ENCODE peak calls at places on chromosome 11, in nine cellular contexts. One of them, this sample, is unnamed.

GRCh38 chr11:78370406-78371172 is 47.0 kb downstream of the GAB2 start:
- DNase-seq in H7: no peak
- DNase-seq in stimulated activated CD4-positive, alpha-beta T cell treated with anti-CD3 and anti-CD28 coated beads, TNF-alpha, amount 100 ng/mL, for 1 hour: no peak
- DNase-seq in neuronal stem cell: no peak
- DNase-seq in activated naive CD4-positive, alpha-beta T cell: no peak
- DNase-seq in stimulated activated CD8-positive, alpha-beta memory T cell treated with anti-CD3 and anti-CD28 coated beads, Interleukin-7, amount 100 ng/mL, for 24 hours: no peak
- DNase-seq in EH: peak
- DNase-seq in cardiac septum: no peak
- DNase-seq in NCI-H2081: no peak
- DNase-seq in this sample: no peak

GRCh38 chr11:66109294-66109693 is 39.2 kb downstream of the PACS1 start:
- DNase-seq in NCI-H2081: no peak
- DNase-seq in H7: no peak
- DNase-seq in stimulated activated CD4-positive, alpha-beta T cell treated with anti-CD3 and anti-CD28 coated beads, TNF-alpha, amount 100 ng/mL, for 1 hour: no peak
- DNase-seq in cardiac septum: no peak
- DNase-seq in neuronal stem cell: no peak
- DNase-seq in stimulated activated CD8-positive, alpha-beta memory T cell treated with anti-CD3 and anti-CD28 coated beads, Interleukin-7, amount 100 ng/mL, for 24 hours: no peak
- DNase-seq in EH: no peak
- DNase-seq in activated naive CD4-positive, alpha-beta T cell: no peak
- DNase-seq in this sample: no peak

GRCh38 chr11:64564419-64564818 is 26.6 kb upstream of the SLC22A12 start:
- DNase-seq in stimulated activated CD4-positive, alpha-beta T cell treated with anti-CD3 and anti-CD28 coated beads, TNF-alpha, amount 100 ng/mL, for 1 hour: no peak
- DNase-seq in EH: no peak
- DNase-seq in cardiac septum: no peak
- DNase-seq in activated naive CD4-positive, alpha-beta T cell: no peak
- DNase-seq in NCI-H2081: no peak
- DNase-seq in H7: no peak
- DNase-seq in neuronal stem cell: no peak
- DNase-seq in stimulated activated CD8-positive, alpha-beta memory T cell treated with anti-CD3 and anti-CD28 coated beads, Interleukin-7, amount 100 ng/mL, for 24 hours: no peak
- DNase-seq in this sample: no peak

GRCh38 chr11:45328726-45329125 is 42.6 kb upstream of the SYT13 start:
- DNase-seq in neuronal stem cell: no peak
- DNase-seq in NCI-H2081: no peak
- DNase-seq in stimulated activated CD4-positive, alpha-beta T cell treated with anti-CD3 and anti-CD28 coated beads, TNF-alpha, amount 100 ng/mL, for 1 hour: no peak
- DNase-seq in stimulated activated CD8-positive, alpha-beta memory T cell treated with anti-CD3 and anti-CD28 coated beads, Interleukin-7, amount 100 ng/mL, for 24 hours: no peak
- DNase-seq in activated naive CD4-positive, alpha-beta T cell: no peak
- DNase-seq in EH: no peak
- DNase-seq in H7: no peak
- DNase-seq in cardiac septum: no peak
- DNase-seq in this sample: no peak

GRCh38 chr11:64916040-64916847 is 765 bp downstream of the ATG2A start:
- DNase-seq in neuronal stem cell: no peak
- DNase-seq in cardiac septum: peak
- DNase-seq in stimulated activated CD8-positive, alpha-beta memory T cell treated with anti-CD3 and anti-CD28 coated beads, Interleukin-7, amount 100 ng/mL, for 24 hours: no peak
- DNase-seq in EH: peak
- DNase-seq in H7: peak
- DNase-seq in NCI-H2081: peak
- DNase-seq in activated naive CD4-positive, alpha-beta T cell: no peak
- DNase-seq in stimulated activated CD4-positive, alpha-beta T cell treated with anti-CD3 and anti-CD28 coated beads, TNF-alpha, amount 100 ng/mL, for 1 hour: no peak
- DNase-seq in this sample: peak

GRCh38 chr11:92340839-92341238 is 116.2 kb downstream of the FAT3 start:
- DNase-seq in stimulated activated CD8-positive, alpha-beta memory T cell treated with anti-CD3 and anti-CD28 coated beads, Interleukin-7, amount 100 ng/mL, for 24 hours: no peak
- DNase-seq in activated naive CD4-positive, alpha-beta T cell: no peak
- DNase-seq in neuronal stem cell: no peak
- DNase-seq in cardiac septum: no peak
- DNase-seq in stimulated activated CD4-positive, alpha-beta T cell treated with anti-CD3 and anti-CD28 coated beads, TNF-alpha, amount 100 ng/mL, for 1 hour: no peak
- DNase-seq in EH: peak
- DNase-seq in NCI-H2081: no peak
- DNase-seq in H7: no peak
- DNase-seq in this sample: no peak

GRCh38 chr11:75035911-75036536 is 47.3 kb downstream of the NEU3 start:
- DNase-seq in EH: peak
- DNase-seq in cardiac septum: no peak
- DNase-seq in H7: no peak
- DNase-seq in stimulated activated CD8-positive, alpha-beta memory T cell treated with anti-CD3 and anti-CD28 coated beads, Interleukin-7, amount 100 ng/mL, for 24 hours: no peak
- DNase-seq in neuronal stem cell: no peak
- DNase-seq in NCI-H2081: no peak
- DNase-seq in stimulated activated CD4-positive, alpha-beta T cell treated with anti-CD3 and anti-CD28 coated beads, TNF-alpha, amount 100 ng/mL, for 1 hour: no peak
- DNase-seq in activated naive CD4-positive, alpha-beta T cell: no peak
- DNase-seq in this sample: no peak

GRCh38 chr11:100984668-100985067 is 144.9 kb downstream of the PGR start:
- DNase-seq in stimulated activated CD4-positive, alpha-beta T cell treated with anti-CD3 and anti-CD28 coated beads, TNF-alpha, amount 100 ng/mL, for 1 hour: no peak
- DNase-seq in cardiac septum: no peak
- DNase-seq in NCI-H2081: no peak
- DNase-seq in H7: no peak
- DNase-seq in stimulated activated CD8-positive, alpha-beta memory T cell treated with anti-CD3 and anti-CD28 coated beads, Interleukin-7, amount 100 ng/mL, for 24 hours: no peak
- DNase-seq in EH: no peak
- DNase-seq in neuronal stem cell: no peak
- DNase-seq in activated naive CD4-positive, alpha-beta T cell: no peak
- DNase-seq in this sample: no peak

GRCh38 chr11:2662430-2663299 is 37.1 kb downstream of the KCNQ1OT1 start:
- DNase-seq in NCI-H2081: no peak
- DNase-seq in H7: peak
- DNase-seq in EH: no peak
- DNase-seq in neuronal stem cell: no peak
- DNase-seq in cardiac septum: no peak
- DNase-seq in stimulated activated CD8-positive, alpha-beta memory T cell treated with anti-CD3 and anti-CD28 coated beads, Interleukin-7, amount 100 ng/mL, for 24 hours: no peak
- DNase-seq in stimulated activated CD4-positive, alpha-beta T cell treated with anti-CD3 and anti-CD28 coated beads, TNF-alpha, amount 100 ng/mL, for 1 hour: no peak
- DNase-seq in activated naive CD4-positive, alpha-beta T cell: no peak
- DNase-seq in this sample: no peak

GRCh38 chr11:106706355-106706754 is 311.9 kb downstream of the GUCY1A2 start:
- DNase-seq in neuronal stem cell: no peak
- DNase-seq in activated naive CD4-positive, alpha-beta T cell: no peak
- DNase-seq in stimulated activated CD8-positive, alpha-beta memory T cell treated with anti-CD3 and anti-CD28 coated beads, Interleukin-7, amount 100 ng/mL, for 24 hours: no peak
- DNase-seq in cardiac septum: no peak
- DNase-seq in stimulated activated CD4-positive, alpha-beta T cell treated with anti-CD3 and anti-CD28 coated beads, TNF-alpha, amount 100 ng/mL, for 1 hour: no peak
- DNase-seq in EH: peak
- DNase-seq in H7: no peak
- DNase-seq in NCI-H2081: no peak
- DNase-seq in this sample: no peak

GRCh38 chr11:70778828-70779365 is 380.6 kb downstream of the CTTN start:
- DNase-seq in activated naive CD4-positive, alpha-beta T cell: no peak
- DNase-seq in stimulated activated CD8-positive, alpha-beta memory T cell treated with anti-CD3 and anti-CD28 coated beads, Interleukin-7, amount 100 ng/mL, for 24 hours: no peak
- DNase-seq in neuronal stem cell: no peak
- DNase-seq in cardiac septum: no peak
- DNase-seq in stimulated activated CD4-positive, alpha-beta T cell treated with anti-CD3 and anti-CD28 coated beads, TNF-alpha, amount 100 ng/mL, for 1 hour: no peak
- DNase-seq in NCI-H2081: no peak
- DNase-seq in H7: no peak
- DNase-seq in EH: no peak
- DNase-seq in this sample: no peak

GRCh38 chr11:78156081-78156844 is 16.8 kb upstream of the ALG8 start:
- DNase-seq in H7: no peak
- DNase-seq in stimulated activated CD8-positive, alpha-beta memory T cell treated with anti-CD3 and anti-CD28 coated beads, Interleukin-7, amount 100 ng/mL, for 24 hours: no peak
- DNase-seq in EH: no peak
- DNase-seq in stimulated activated CD4-positive, alpha-beta T cell treated with anti-CD3 and anti-CD28 coated beads, TNF-alpha, amount 100 ng/mL, for 1 hour: no peak
- DNase-seq in neuronal stem cell: peak
- DNase-seq in activated naive CD4-positive, alpha-beta T cell: no peak
- DNase-seq in cardiac septum: no peak
- DNase-seq in NCI-H2081: no peak
- DNase-seq in this sample: no peak

GRCh38 chr11:83033367-83033766 is 38.3 kb downstream of the RAB30 start:
- DNase-seq in NCI-H2081: no peak
- DNase-seq in stimulated activated CD4-positive, alpha-beta T cell treated with anti-CD3 and anti-CD28 coated beads, TNF-alpha, amount 100 ng/mL, for 1 hour: no peak
- DNase-seq in neuronal stem cell: no peak
- DNase-seq in activated naive CD4-positive, alpha-beta T cell: no peak
- DNase-seq in EH: no peak
- DNase-seq in cardiac septum: no peak
- DNase-seq in stimulated activated CD8-positive, alpha-beta memory T cell treated with anti-CD3 and anti-CD28 coated beads, Interleukin-7, amount 100 ng/mL, for 24 hours: no peak
- DNase-seq in H7: no peak
- DNase-seq in this sample: no peak

GRCh38 chr11:5522308-5522707 is 5.8 kb upstream of the UBQLNL start:
- DNase-seq in NCI-H2081: no peak
- DNase-seq in H7: no peak
- DNase-seq in EH: no peak
- DNase-seq in neuronal stem cell: no peak
- DNase-seq in activated naive CD4-positive, alpha-beta T cell: no peak
- DNase-seq in stimulated activated CD4-positive, alpha-beta T cell treated with anti-CD3 and anti-CD28 coated beads, TNF-alpha, amount 100 ng/mL, for 1 hour: no peak
- DNase-seq in stimulated activated CD8-positive, alpha-beta memory T cell treated with anti-CD3 and anti-CD28 coated beads, Interleukin-7, amount 100 ng/mL, for 24 hours: no peak
- DNase-seq in cardiac septum: no peak
- DNase-seq in this sample: no peak

GRCh38 chr11:90908074-90908473 is 685.2 kb upstream of the CHORDC1 start:
- DNase-seq in neuronal stem cell: no peak
- DNase-seq in stimulated activated CD4-positive, alpha-beta T cell treated with anti-CD3 and anti-CD28 coated beads, TNF-alpha, amount 100 ng/mL, for 1 hour: no peak
- DNase-seq in activated naive CD4-positive, alpha-beta T cell: no peak
- DNase-seq in H7: no peak
- DNase-seq in stimulated activated CD8-positive, alpha-beta memory T cell treated with anti-CD3 and anti-CD28 coated beads, Interleukin-7, amount 100 ng/mL, for 24 hours: no peak
- DNase-seq in cardiac septum: no peak
- DNase-seq in EH: no peak
- DNase-seq in NCI-H2081: no peak
- DNase-seq in this sample: no peak

GRCh38 chr11:70064011-70064725 is 13.9 kb upstream of the ANO1 start:
- DNase-seq in stimulated activated CD8-positive, alpha-beta memory T cell treated with anti-CD3 and anti-CD28 coated beads, Interleukin-7, amount 100 ng/mL, for 24 hours: no peak
- DNase-seq in neuronal stem cell: no peak
- DNase-seq in NCI-H2081: no peak
- DNase-seq in stimulated activated CD4-positive, alpha-beta T cell treated with anti-CD3 and anti-CD28 coated beads, TNF-alpha, amount 100 ng/mL, for 1 hour: no peak
- DNase-seq in EH: no peak
- DNase-seq in cardiac septum: no peak
- DNase-seq in H7: no peak
- DNase-seq in activated naive CD4-positive, alpha-beta T cell: no peak
- DNase-seq in this sample: no peak